ENCODE peak calls at places on chromosomes 16 and 17, in seven cellular contexts. F is suprapubic skin, N is endothelial cell of umbilical vein, U is stomach, J is upper lobe of left lung, W is GM23338, R is K562. G is an unnamed sample.

GRCh38 chr17:45868276-45868675 is 23.6 kb downstream of the SPPL2C start:
- DNase-seq in F (no peak), N (no peak), R (no peak), W (no peak), U (no peak), J (no peak), G (no peak)

GRCh38 chr16:840561-841454 is 40.3 kb upstream of the GNG13 start:
- DNase-seq in R (no peak), J (no peak), N (no peak), F (no peak), W (no peak), U (no peak), G (no peak)

GRCh38 chr16:88351521-88352101 is 31.1 kb upstream of the ZNF469 start:
- DNase-seq in N (no peak), W (no peak), U (no peak), F (no peak), R (no peak), J (no peak), G (no peak)

GRCh38 chr17:79829004-79829403 is 10.2 kb downstream of the CBX4 start:
- DNase-seq in W (no peak), J (no peak), F (no peak), N (no peak), R (no peak), U (no peak), G (no peak)

GRCh38 chr17:50904522-50905459 is 38.6 kb upstream of the TOB1 start:
- DNase-seq in R (no peak), U (peak; percentile 87), N (no peak), J (peak; percentile 67), W (no peak), F (no peak), G (no peak)

GRCh38 chr17:76088041-76088867 is 9.3 kb downstream of the ZACN start:
- DNase-seq in U (no peak), J (no peak), W (peak; percentile 73), N (no peak), F (no peak), R (no peak), G (no peak)

GRCh38 chr17:62722625-62723024 is 85.5 kb downstream of the MARCHF10 start:
- DNase-seq in F (no peak), R (no peak), N (no peak), W (no peak), J (no peak), U (no peak), G (no peak)

GRCh38 chr16:69720822-69721430 is 5.4 kb downstream of the NQO1 start:
- DNase-seq in W (no peak), F (peak; percentile 32), J (peak; percentile 2), R (no peak), U (no peak), N (no peak), G (peak; percentile 29)

GRCh38 chr16:1940273-1941161 is 2.5 kb downstream of the MSRB1 start:
- DNase-seq in N (no peak), W (no peak), F (no peak), U (no peak), R (no peak), J (no peak), G (no peak)

GRCh38 chr17:63853260-63853659 is 10.8 kb upstream of the SMARCD2 start:
- DNase-seq in F (no peak), N (no peak), R (no peak), U (no peak), W (no peak), J (no peak), G (no peak)

GRCh38 chr17:7914771-7915610 is 1.1 kb downstream of the RNF227 start:
- DNase-seq in F (no peak), R (no peak), N (peak; percentile 67), J (no peak), U (no peak), W (no peak), G (no peak)

GRCh38 chr17:7909080-7909479 is 7.0 kb downstream of the RNF227 start:
- DNase-seq in W (no peak), R (no peak), N (no peak), J (no peak), F (no peak), U (no peak), G (no peak)

GRCh38 chr17:7912927-7913524 is 3.1 kb downstream of the RNF227 start:
- DNase-seq in R (peak; percentile 48), F (no peak), J (no peak), W (peak; percentile 84), U (no peak), N (peak; percentile 70), G (no peak)

GRCh38 chr17:7910281-7910680 is 5.8 kb downstream of the RNF227 start:
- DNase-seq in F (no peak), U (no peak), N (no peak), R (no peak), J (no peak), W (no peak), G (no peak)

DNA sequence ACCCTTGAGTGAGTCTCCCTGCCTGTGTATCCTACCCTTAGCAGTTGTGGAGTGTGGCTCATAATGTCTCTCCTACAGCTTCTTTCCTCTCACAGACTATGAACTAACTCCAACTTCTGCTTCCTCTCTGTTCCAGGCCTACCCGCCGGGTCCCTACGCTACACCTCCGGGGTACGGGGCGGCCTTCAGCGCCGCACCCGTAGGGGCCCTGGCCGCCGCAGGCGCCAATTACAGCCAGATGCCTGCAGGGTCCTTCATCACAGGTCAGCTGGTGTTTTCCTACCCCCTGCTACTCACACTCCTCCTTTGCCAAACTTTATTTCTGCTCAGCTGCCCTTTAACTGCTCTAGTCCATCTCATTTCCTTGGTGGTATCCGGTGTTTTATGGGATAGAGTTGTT is 5.4 kb downstream of the RNF227 start:
- DNase-seq in U (no peak), F (no peak), J (no peak), N (no peak), R (no peak), W (no peak), G (no peak)
- H3K27ac ChIP-seq in U (no peak overlapping the region), F (no peak overlapping the region), J (no peak overlapping the region), N (no peak overlapping the region), R (no peak overlapping the region), W (no peak overlapping the region), G (no peak overlapping the region)

DNA sequence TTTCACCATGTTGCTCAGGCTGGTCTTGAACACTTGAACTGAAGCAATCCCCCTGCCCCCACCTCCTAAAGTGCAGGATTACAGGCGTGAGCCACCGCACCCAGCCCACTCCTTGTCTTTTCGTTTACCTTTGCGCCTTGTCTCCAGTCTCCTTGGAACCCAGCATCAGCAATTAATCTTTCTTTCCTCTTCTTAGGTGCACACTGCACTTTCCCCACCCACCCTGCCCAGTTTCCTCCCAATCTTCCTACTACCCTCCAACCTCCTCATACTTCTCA is 1.5 kb upstream of the CLDN7 start:
- DNase-seq in J (no peak), W (peak; percentile 33), U (no peak), R (no peak), N (no peak), F (no peak), G (no peak)
- H3K4me3 ChIP-seq in J (peak overlapping the region; percentile 56), W (peak overlapping the region; percentile 99), U (no peak overlapping the region), R (peak overlapping the region; percentile 47), N (no peak overlapping the region), F (peak overlapping the region; percentile 52), G (no peak overlapping the region)

GRCh38 chr17:41650794-41651624 is 26.6 kb upstream of the KRT17 start:
- DNase-seq in N (no peak), R (no peak), F (no peak), W (no peak), J (no peak), U (no peak), G (no peak)

GRCh38 chr17:41653421-41654133 is 29.2 kb upstream of the KRT17 start:
- DNase-seq in F (no peak), U (no peak), N (no peak), W (no peak), J (no peak), R (no peak), G (no peak)

GRCh38 chr17:41649923-41650519 is 25.6 kb upstream of the KRT17 start:
- DNase-seq in J (no peak), F (no peak), U (no peak), W (no peak), R (no peak), N (no peak), G (no peak)

GRCh38 chr17:41652461-41652960 is 28.1 kb upstream of the KRT17 start:
- DNase-seq in R (no peak), F (no peak), U (no peak), W (no peak), J (no peak), N (no peak), G (no peak)

GRCh38 chr17:41651625-41652460 is 27.5 kb upstream of the KRT17 start:
- DNase-seq in J (peak; percentile 82), R (no peak), U (peak; percentile 89), W (no peak), F (no peak), N (no peak), G (no peak)
- TF ChIP-seq POLR2AphosphoS5 in J (no peak), R (no peak), U (peak; percentile 78), W (no peak), F (no peak), N (no peak), G (peak; percentile 9)

GRCh38 chr17:7383371-7383741 is 2.5 kb downstream of the TNK1 start:
- DNase-seq in F (no peak), W (no peak), R (no peak), J (no peak), U (no peak), N (no peak), G (no peak)
- H3K27ac ChIP-seq in F (no peak overlapping the region), W (no peak overlapping the region), R (no peak overlapping the region), J (no peak overlapping the region), U (no peak overlapping the region), N (no peak overlapping the region), G (peak overlapping the region; percentile 67)

DNA sequence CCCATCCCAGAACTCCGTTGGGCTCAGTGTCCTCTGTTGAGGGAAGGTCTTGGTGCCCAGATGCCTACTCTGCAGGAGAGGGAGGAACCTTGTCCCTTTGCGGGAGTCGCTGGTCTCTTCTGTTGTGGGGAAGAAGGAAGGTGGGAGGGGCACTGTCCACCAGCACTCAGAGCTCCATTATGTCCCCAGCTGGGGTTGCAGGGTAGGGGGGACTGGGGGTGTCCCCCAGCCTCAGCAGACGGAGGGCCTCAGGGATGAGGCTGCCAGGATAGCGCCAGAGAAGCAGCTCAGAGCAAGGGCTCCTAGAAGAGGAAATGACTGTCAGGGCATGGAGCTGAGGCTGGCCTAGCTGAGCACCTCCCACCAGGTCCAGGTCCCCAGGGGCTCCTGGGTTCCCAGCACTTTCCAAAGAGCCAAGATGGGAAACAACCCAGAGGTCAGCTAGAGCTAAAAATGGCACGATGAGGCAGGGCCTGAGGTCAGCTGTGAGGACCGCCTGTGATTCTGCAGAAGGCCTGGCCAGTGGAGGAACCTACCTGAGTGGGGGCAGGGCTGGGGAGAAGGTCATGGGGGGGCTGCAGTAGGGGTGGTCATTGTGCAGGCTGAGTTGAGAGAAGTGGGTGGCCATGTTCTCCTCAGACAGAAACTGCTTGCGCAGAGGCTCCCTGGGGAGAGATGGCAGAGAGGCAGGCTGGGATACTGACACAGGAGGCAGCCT is 886 bp downstream of the HCFC1R1 start:
- DNase-seq in U (no peak), W (no peak), N (peak; percentile 16), F (no peak), J (no peak), R (no peak), G (no peak)
- H3K4me3 ChIP-seq in U (peak overlapping the region; percentile 85), W (peak overlapping the region; percentile 85), N (peak overlapping the region; percentile 61), F (peak overlapping the region; percentile 60), J (peak overlapping the region; percentile 76), R (peak overlapping the region; percentile 82), G (peak overlapping the region; percentile 76)

GRCh38 chr17:1492249-1493206 is at the start of gene MYO1C:
- DNase-seq in N (no peak), U (no peak), J (no peak), R (no peak), W (peak; percentile 72), F (no peak), G (no peak)
- TF ChIP-seq POLR2AphosphoS5 in N (peak; percentile 51), U (no peak), J (no peak), R (no peak), W (peak; percentile 76), F (no peak), G (no peak)

GRCh38 chr16:72992142-72992601 is 55.8 kb downstream of the ZFHX3 start:
- DNase-seq in R (no peak), U (no peak), F (peak; percentile 44), N (no peak), W (peak; percentile 57), J (no peak), G (no peak)
- H3K27ac ChIP-seq in R (no peak overlapping the region), U (peak overlapping the region; percentile 83), F (no peak overlapping the region), N (no peak overlapping the region), W (no peak overlapping the region), J (peak overlapping the region; percentile 38), G (no peak overlapping the region)

G was measured in vagina.